ENCODE peak calls at places on chromosomes 6 and 20, in six cellular contexts. P is tibial artery, K is A673, N is lung, C is SK-N-SH, T is fibroblast of lung. B is an unnamed sample. For H3K4me1, the result is how much of the 10 kb centered on the place peaks cover.

GRCh38 chr6:144008501-144009245 is 614 bp upstream of the PLAGL1 start:
- DNase-seq in P (no peak), K (no peak), N (no peak), C (no peak), T (no peak), B (no peak)

GRCh38 chr6:132919476-132919875 is 105.1 kb downstream of the RPS12 start:
- DNase-seq in P (peak), K (no peak), N (peak), C (no peak), T (peak), B (peak)

GRCh38 chr20:53146201-53146891 is 174.2 kb downstream of the TSHZ2 start:
- DNase-seq in P (no peak), K (peak), N (no peak), C (no peak), T (peak), B (no peak)

GRCh38 chr20:56722042-56722441 is 92.9 kb downstream of the TFAP2C start:
- DNase-seq in P (peak), K (no peak), N (no peak), C (no peak), T (peak), B (peak)

GRCh38 chr6:152952866-152953509 is 29.9 kb downstream of the FBXO5 start:
- DNase-seq in P (no peak), K (peak), N (no peak), C (peak), T (peak), B (no peak)

GRCh38 chr6:37630281-37630799 is 67.3 kb downstream of the MDGA1 start:
- DNase-seq in P (peak), K (no peak), N (no peak), C (no peak), T (peak), B (no peak)

GRCh38 chr6:32109114-32109764 is at the start of gene TNXB:
- DNase-seq in P (no peak), K (no peak), N (no peak), C (peak), T (no peak), B (no peak)

GRCh38 chr20:45945678-45946148 is 11.2 kb downstream of the PCIF1 start:
- DNase-seq in P (no peak), K (peak), N (no peak), C (no peak), T (peak), B (no peak)

GRCh38 chr6:49070411-49070810 is 392.6 kb downstream of the MMUT start:
- DNase-seq in P (no peak), K (no peak), N (no peak), C (no peak), T (no peak), B (no peak)

GRCh38 chr20:3783516-3784225 is 2.4 kb upstream of the SPEF1 start:
- DNase-seq in P (no peak), K (no peak), N (no peak), C (no peak), T (no peak), B (no peak)

GRCh38 chr20:2762578-2763131 is 37.8 kb downstream of the CPXM1 start:
- DNase-seq in P (no peak), K (no peak), N (no peak), C (no peak), T (no peak), B (no peak)

GRCh38 chr20:59611286-59611685 is 6.9 kb downstream of the PHACTR3 start:
- DNase-seq in P (no peak), K (no peak), N (no peak), C (peak), T (no peak), B (no peak)

GRCh38 chr6:98831057-98832031 is 3.0 kb upstream of the POU3F2 start:
- DNase-seq in P (no peak), K (no peak), N (no peak), C (peak), T (peak), B (no peak)

GRCh38 chr20:58011106-58011946 is 217.1 kb downstream of the ANKRD60 start:
- DNase-seq in P (peak), K (no peak), N (no peak), C (no peak), T (no peak), B (no peak)

GRCh38 chr6:119493980-119494379 is 144.4 kb upstream of the MAN1A1 start:
- DNase-seq in P (no peak), K (no peak), N (no peak), C (no peak), T (no peak), B (peak)

GRCh38 chr6:82331031-82331773 is 32.4 kb upstream of the TPBG start:
- DNase-seq in P (no peak), K (peak), N (no peak), C (no peak), T (peak), B (no peak)

GRCh38 chr6:108673602-108674001 is 112.9 kb downstream of the FOXO3 start:
- DNase-seq in P (no peak), K (no peak), N (no peak), C (no peak), T (no peak), B (peak)

GRCh38 chr6:109920911-109921310 is 57.2 kb upstream of the GPR6 start:
- DNase-seq in P (no peak), K (no peak), N (no peak), C (no peak), T (no peak), B (no peak)

GRCh38 chr6:10995114-10995707 is 48.9 kb downstream of the ELOVL2 start:
- DNase-seq in P (no peak), K (no peak), N (no peak), C (no peak), T (no peak), B (no peak)

GRCh38 chr20:32465092-32465900 is 107.2 kb downstream of the ASXL1 start:
- DNase-seq in P (no peak), K (no peak), N (peak), C (no peak), T (peak), B (peak)

GRCh38 chr6:16939839-16940238 is 162.0 kb upstream of the STMND1 start:
- DNase-seq in P (no peak), K (no peak), N (no peak), C (no peak), T (no peak), B (no peak)

GRCh38 chr20:48295445-48295903 is 510.2 kb upstream of the SULF2 start:
- DNase-seq in P (no peak), K (peak), N (peak), C (no peak), T (peak), B (no peak)

GRCh38 chr6:37779111-37779800 is 40.3 kb upstream of the ZFAND3 start:
- DNase-seq in P (no peak), K (no peak), N (no peak), C (peak), T (peak), B (no peak)

GRCh38 chr6:139522471-139523220 is 148.2 kb upstream of the CITED2 start:
- DNase-seq in P (no peak), K (peak), N (no peak), C (no peak), T (no peak), B (no peak)

GRCh38 chr20:18233408-18233943 is 54.9 kb upstream of the ZNF133 start:
- DNase-seq in P (no peak), K (no peak), N (no peak), C (no peak), T (no peak), B (no peak)

GRCh38 chr20:1577906-1578305 is 20.4 kb upstream of the SIRPD start:
- DNase-seq in P (no peak), K (peak), N (no peak), C (no peak), T (no peak), B (no peak)

GRCh38 chr20:35257175-35257909 is 20.6 kb downstream of the MMP24OS start:
- DNase-seq in P (no peak), K (no peak), N (no peak), C (no peak), T (peak), B (no peak)

GRCh38 chr6:11448038-11448437 is 89.5 kb upstream of the TMEM170B start:
- DNase-seq in P (no peak), K (no peak), N (no peak), C (no peak), T (no peak), B (no peak)

GRCh38 chr20:2320813-2321658 is 25.2 kb downstream of the TGM3 start:
- DNase-seq in P (no peak), K (no peak), N (no peak), C (no peak), T (no peak), B (no peak)

GRCh38 chr20:45020236-45020886 is 54.0 kb downstream of the STK4 start:
- DNase-seq in P (no peak), K (no peak), N (no peak), C (no peak), T (no peak), B (no peak)

GRCh38 chr20:53748176-53748575 is 154.5 kb upstream of the ZNF217 start:
- DNase-seq in P (no peak), K (no peak), N (no peak), C (no peak), T (no peak), B (no peak)

GRCh38 chr6:111875741-111876140 is 2.5 kb upstream of the FYN start:
- DNase-seq in P (no peak), K (no peak), N (no peak), C (no peak), T (no peak), B (no peak)

GRCh38 chr6:160058603-160059215 is 62.9 kb upstream of the SLC22A1 start:
- DNase-seq in P (no peak), K (no peak), N (no peak), C (no peak), T (no peak), B (no peak)

GRCh38 chr6:52362443-52363221 is 681 bp downstream of the PAQR8 start:
- DNase-seq in P (peak), K (peak), N (peak), C (peak), T (no peak), B (peak)

GRCh38 chr6:26363882-26364825 is 844 bp upstream of the BTN3A2 start:
- DNase-seq in P (no peak), K (peak), N (no peak), C (peak), T (peak), B (no peak)

GRCh38 chr20:44247676-44248419 is 740 bp downstream of the GDAP1L1 start:
- DNase-seq in P (no peak), K (peak), N (no peak), C (peak), T (peak), B (no peak)

GRCh38 chr6:147108256-147108910 is 95.8 kb upstream of the STXBP5 start:
- DNase-seq in P (no peak), K (no peak), N (no peak), C (no peak), T (no peak), B (no peak)

GRCh38 chr6:153058909-153059308 is 56.4 kb upstream of the MTRF1L start:
- DNase-seq in P (no peak), K (no peak), N (no peak), C (no peak), T (peak), B (no peak)

GRCh38 chr6:88910922-88911778 is 52.3 kb downstream of the RNGTT start:
- DNase-seq in P (no peak), K (no peak), N (no peak), C (no peak), T (peak), B (no peak)

GRCh38 chr6:13990830-13991229 is 66.1 kb downstream of the RNF182 start:
- DNase-seq in P (no peak), K (no peak), N (no peak), C (no peak), T (no peak), B (no peak)

GRCh38 chr6:13992417-13993055 is 67.8 kb downstream of the RNF182 start:
- DNase-seq in P (no peak), K (no peak), N (no peak), C (no peak), T (peak), B (no peak)

GRCh38 chr6:13993416-13993815 is 68.7 kb downstream of the RNF182 start:
- DNase-seq in P (no peak), K (no peak), N (no peak), C (no peak), T (no peak), B (no peak)

GRCh38 chr6:13989424-13990144 is 64.8 kb downstream of the RNF182 start:
- DNase-seq in P (no peak), K (peak), N (no peak), C (no peak), T (no peak), B (no peak)

GRCh38 chr6:13991393-13991792 is 66.6 kb downstream of the RNF182 start:
- DNase-seq in P (no peak), K (no peak), N (no peak), C (no peak), T (no peak), B (no peak)
- H3K4me1 ChIP-seq in P (under half), K (under half), N (under half), C (under half), T (under half), B (under half)

GRCh38 chr20:50569864-50570836 is 60.0 kb downstream of the PTPN1 start:
- DNase-seq in P (no peak), K (peak), N (no peak), C (no peak), T (peak), B (no peak)
- H3K4me3 ChIP-seq in P (no peak), K (no peak), N (no peak), C (no peak), T (no peak), B (no peak)

DNA sequence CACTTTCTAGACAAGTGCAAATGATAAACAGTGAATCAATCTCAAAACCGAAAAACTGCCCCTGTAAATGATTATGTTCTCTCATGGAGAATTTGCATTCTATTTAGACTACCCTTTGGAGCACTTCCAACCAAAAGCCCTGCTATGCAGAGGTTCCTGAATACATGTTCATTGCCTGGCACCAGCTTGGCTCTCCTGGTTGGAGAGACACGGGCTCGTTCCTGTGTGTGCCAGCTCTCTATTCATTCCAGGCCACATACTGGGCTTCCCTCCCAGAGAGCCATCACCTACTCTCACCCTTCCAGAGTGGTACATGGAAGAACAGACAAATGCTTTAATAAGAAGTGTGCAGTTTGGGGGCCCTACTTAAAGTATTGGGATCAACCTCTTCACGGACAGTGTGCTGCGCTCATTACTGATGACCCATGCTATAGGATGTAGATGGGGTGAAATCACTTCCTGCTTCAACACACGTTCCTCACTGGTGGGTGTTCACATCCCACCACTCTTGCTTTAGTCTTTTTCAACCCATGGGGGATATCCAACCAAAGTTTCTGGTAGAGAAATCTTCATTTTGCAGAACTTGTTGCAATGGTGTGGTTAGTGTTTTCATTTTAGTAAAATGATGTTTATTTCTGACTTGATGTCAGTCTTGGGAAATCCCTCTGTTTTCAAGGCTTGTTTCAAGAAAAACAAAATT is 38.5 kb upstream of the NAA20 start:
- DNase-seq in P (no peak), K (no peak), N (no peak), C (no peak), T (no peak), B (no peak)
- H3K4me1 ChIP-seq in P (under half), K (under half), N (under half), C (under half), T (under half), B (under half)

DNA sequence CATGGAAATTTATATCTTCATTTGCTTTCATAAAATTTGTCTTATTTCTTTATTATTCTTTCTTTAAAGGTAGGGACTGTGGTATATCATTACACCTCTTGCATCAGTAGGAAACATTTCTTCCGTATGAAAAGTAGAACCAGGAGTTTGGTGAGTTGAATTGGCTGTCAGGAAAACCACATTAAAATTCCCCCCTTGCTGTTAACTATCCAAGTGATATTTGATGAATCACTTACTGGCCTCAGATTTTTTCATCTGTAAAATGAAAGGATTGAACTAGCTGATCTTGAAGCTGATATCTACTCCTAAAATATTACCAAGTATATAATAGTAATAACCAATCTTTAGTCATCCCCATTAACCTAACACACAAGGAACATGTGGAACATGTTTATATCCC is 460.9 kb downstream of the GJA1 start:
- DNase-seq in P (no peak), K (no peak), N (no peak), C (no peak), T (peak), B (no peak)
- H3K4me3 ChIP-seq in P (no peak), K (no peak), N (no peak), C (no peak), T (no peak), B (no peak)

GRCh38 chr6:125004797-125005595 is 42.8 kb downstream of the RNF217 start:
- DNase-seq in P (no peak), K (no peak), N (no peak), C (no peak), T (no peak), B (no peak)
- H3K4me1 ChIP-seq in P (under half), K (under half), N (under half), C (under half), T (under half), B (under half)

DNA sequence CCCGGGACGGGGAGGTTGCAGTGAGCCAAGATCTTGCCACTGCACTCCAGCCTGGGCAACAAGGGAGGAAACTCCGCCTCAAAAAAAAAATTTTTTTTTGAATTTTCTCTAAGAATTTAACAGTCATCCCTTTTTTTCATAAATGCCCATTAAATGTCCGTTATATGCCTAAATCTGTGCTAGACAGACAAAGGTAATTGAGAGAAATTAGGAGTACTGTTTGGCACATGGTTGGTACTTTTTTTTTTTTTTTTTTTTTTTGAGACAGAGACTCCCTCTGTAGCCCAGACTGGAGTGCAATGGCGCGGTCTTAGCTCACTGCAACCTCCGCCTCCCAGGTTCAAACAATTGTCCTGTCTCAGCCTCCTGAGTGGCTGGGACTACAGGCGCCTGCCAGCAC is 1.7 kb downstream of the PCMT1 start:
- DNase-seq in P (no peak), K (no peak), N (no peak), C (no peak), T (no peak), B (no peak)
- H3K4me3 ChIP-seq in P (no peak), K (peak), N (no peak), C (peak), T (peak), B (no peak)

DNA sequence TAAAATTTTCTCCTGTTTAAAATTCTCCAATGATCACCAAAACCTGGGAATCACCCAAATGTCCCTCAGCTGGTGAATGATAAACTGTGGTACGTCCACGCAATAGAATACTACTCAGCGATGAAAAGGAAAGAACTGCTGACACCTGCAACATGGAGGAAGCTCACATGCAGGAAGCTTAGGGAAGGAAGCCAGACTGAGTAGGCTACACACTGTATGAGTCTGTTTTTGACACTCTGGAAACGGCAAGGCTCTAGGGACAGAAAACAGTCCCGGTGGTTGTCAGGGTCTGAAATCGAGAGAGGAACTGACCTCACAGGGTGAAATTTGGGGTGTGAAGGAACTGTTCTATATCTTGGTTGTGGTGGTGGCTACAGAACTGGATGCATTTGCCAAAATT is 25.2 kb upstream of the TLDC2 start:
- DNase-seq in P (no peak), K (no peak), N (no peak), C (no peak), T (no peak), B (no peak)
- H3K4me1 ChIP-seq in P (under half), K (under half), N (under half), C (under half), T (half or more), B (under half)